ENCODE peak calls at places on chromosome 13, in six cellular contexts. One of them, this sample, is unnamed.

GRCh38 chr13:65844266-65844841 is 1385.8 kb downstream of the PCDH9 start:
- DNase-seq in endodermal cell: no peak
- DNase-seq in MV-4-11: no peak
- DNase-seq in brain pericyte: no peak
- DNase-seq in activated CD4-positive, alpha-beta T cell treated with anti-CD3 and anti-CD28 coated beads, Interleukin-2, amount 50 U/mL, for 48 hours: no peak
- DNase-seq in GM04504: no peak
- DNase-seq in this sample: no peak

GRCh38 chr13:99982021-99982740 is 597 bp downstream of the ZIC2 start:
- DNase-seq in endodermal cell: no peak
- DNase-seq in MV-4-11: peak; percentile 9
- DNase-seq in brain pericyte: no peak
- DNase-seq in activated CD4-positive, alpha-beta T cell treated with anti-CD3 and anti-CD28 coated beads, Interleukin-2, amount 50 U/mL, for 48 hours: no peak
- DNase-seq in GM04504: no peak
- DNase-seq in this sample: peak; percentile 77

GRCh38 chr13:93218583-93218982 is 8.0 kb upstream of the GPC6 start:
- DNase-seq in endodermal cell: no peak
- DNase-seq in MV-4-11: no peak
- DNase-seq in brain pericyte: no peak
- DNase-seq in activated CD4-positive, alpha-beta T cell treated with anti-CD3 and anti-CD28 coated beads, Interleukin-2, amount 50 U/mL, for 48 hours: no peak
- DNase-seq in GM04504: no peak
- DNase-seq in this sample: no peak

GRCh38 chr13:64052526-64052925 is 2636.9 kb upstream of the PCDH20 start:
- DNase-seq in endodermal cell: peak; percentile 63
- DNase-seq in MV-4-11: no peak
- DNase-seq in brain pericyte: no peak
- DNase-seq in activated CD4-positive, alpha-beta T cell treated with anti-CD3 and anti-CD28 coated beads, Interleukin-2, amount 50 U/mL, for 48 hours: no peak
- DNase-seq in GM04504: no peak
- DNase-seq in this sample: no peak

GRCh38 chr13:45048890-45049407 is 59.6 kb downstream of the GPALPP1 start:
- DNase-seq in endodermal cell: peak; percentile 66
- DNase-seq in MV-4-11: no peak
- DNase-seq in brain pericyte: no peak
- DNase-seq in activated CD4-positive, alpha-beta T cell treated with anti-CD3 and anti-CD28 coated beads, Interleukin-2, amount 50 U/mL, for 48 hours: no peak
- DNase-seq in GM04504: no peak
- DNase-seq in this sample: peak; percentile 33

GRCh38 chr13:27954406-27954851 is 14.7 kb downstream of the CDX2 start:
- DNase-seq in endodermal cell: peak; percentile 79
- DNase-seq in MV-4-11: no peak
- DNase-seq in brain pericyte: no peak
- DNase-seq in activated CD4-positive, alpha-beta T cell treated with anti-CD3 and anti-CD28 coated beads, Interleukin-2, amount 50 U/mL, for 48 hours: no peak
- DNase-seq in GM04504: no peak
- DNase-seq in this sample: peak; percentile 71

GRCh38 chr13:112638157-112638750 is 50.3 kb upstream of the TUBGCP3 start:
- DNase-seq in endodermal cell: peak; percentile 64
- DNase-seq in MV-4-11: no peak
- DNase-seq in brain pericyte: no peak
- DNase-seq in activated CD4-positive, alpha-beta T cell treated with anti-CD3 and anti-CD28 coated beads, Interleukin-2, amount 50 U/mL, for 48 hours: no peak
- DNase-seq in GM04504: no peak
- DNase-seq in this sample: no peak

GRCh38 chr13:31773538-31773937 is 34.2 kb downstream of the RXFP2 start:
- DNase-seq in endodermal cell: no peak
- DNase-seq in MV-4-11: no peak
- DNase-seq in brain pericyte: no peak
- DNase-seq in activated CD4-positive, alpha-beta T cell treated with anti-CD3 and anti-CD28 coated beads, Interleukin-2, amount 50 U/mL, for 48 hours: no peak
- DNase-seq in GM04504: no peak
- DNase-seq in this sample: no peak

GRCh38 chr13:73952683-73953082 is 181.5 kb downstream of the KLF12 start:
- DNase-seq in endodermal cell: no peak
- DNase-seq in MV-4-11: no peak
- DNase-seq in brain pericyte: no peak
- DNase-seq in activated CD4-positive, alpha-beta T cell treated with anti-CD3 and anti-CD28 coated beads, Interleukin-2, amount 50 U/mL, for 48 hours: no peak
- DNase-seq in GM04504: no peak
- DNase-seq in this sample: no peak

GRCh38 chr13:80379245-80379644 is 38.3 kb upstream of the SPRY2 start:
- DNase-seq in endodermal cell: no peak
- DNase-seq in MV-4-11: no peak
- DNase-seq in brain pericyte: no peak
- DNase-seq in activated CD4-positive, alpha-beta T cell treated with anti-CD3 and anti-CD28 coated beads, Interleukin-2, amount 50 U/mL, for 48 hours: no peak
- DNase-seq in GM04504: peak; percentile 35
- DNase-seq in this sample: no peak

GRCh38 chr13:112069063-112069726 is 2.2 kb downstream of the SOX1 start:
- DNase-seq in endodermal cell: no peak
- DNase-seq in MV-4-11: no peak
- DNase-seq in brain pericyte: no peak
- DNase-seq in activated CD4-positive, alpha-beta T cell treated with anti-CD3 and anti-CD28 coated beads, Interleukin-2, amount 50 U/mL, for 48 hours: no peak
- DNase-seq in GM04504: no peak
- DNase-seq in this sample: peak; percentile 62

GRCh38 chr13:29266743-29267142 is 328.7 kb downstream of the SLC7A1 start:
- DNase-seq in endodermal cell: no peak
- DNase-seq in MV-4-11: no peak
- DNase-seq in brain pericyte: no peak
- DNase-seq in activated CD4-positive, alpha-beta T cell treated with anti-CD3 and anti-CD28 coated beads, Interleukin-2, amount 50 U/mL, for 48 hours: no peak
- DNase-seq in GM04504: no peak
- DNase-seq in this sample: no peak

GRCh38 chr13:73341748-73342147 is 282.9 kb downstream of the KLF5 start:
- DNase-seq in endodermal cell: peak; percentile 62
- DNase-seq in MV-4-11: no peak
- DNase-seq in brain pericyte: no peak
- DNase-seq in activated CD4-positive, alpha-beta T cell treated with anti-CD3 and anti-CD28 coated beads, Interleukin-2, amount 50 U/mL, for 48 hours: no peak
- DNase-seq in GM04504: peak; percentile 37
- DNase-seq in this sample: no peak

GRCh38 chr13:95059306-95059705 is 241.9 kb downstream of the ABCC4 start:
- DNase-seq in endodermal cell: peak; percentile 76
- DNase-seq in MV-4-11: no peak
- DNase-seq in brain pericyte: no peak
- DNase-seq in activated CD4-positive, alpha-beta T cell treated with anti-CD3 and anti-CD28 coated beads, Interleukin-2, amount 50 U/mL, for 48 hours: no peak
- DNase-seq in GM04504: no peak
- DNase-seq in this sample: peak; percentile 70